ENCODE peak calls at places on chromosomes 12 and 14, in five cellular contexts. Q is HFF-Myc, R is posterior vena cava, W is thoracic aorta, M is fibroblast of the aortic adventitia. B is an unnamed sample.

GRCh38 chr14:58899317-58899713 is 261.6 kb downstream of the DACT1 start:
- DNase-seq in W (no peak), R (no peak), Q (no peak), M (peak; percentile 87), B (no peak)

GRCh38 chr12:126353604-126354003 is 1288.4 kb downstream of the AACS start:
- DNase-seq in W (no peak), R (no peak), Q (peak; percentile 47), M (peak; percentile 72), B (no peak)

GRCh38 chr12:89783321-89784060 is 74.9 kb upstream of the ATP2B1 start:
- DNase-seq in M (peak; percentile 59), Q (no peak), R (no peak), W (no peak), B (no peak)

GRCh38 chr14:89658977-89659670 is 242.1 kb upstream of the FOXN3 start:
- DNase-seq in Q (no peak), R (no peak), M (no peak), W (no peak), B (no peak)

GRCh38 chr12:49482095-49483051 is 56.5 kb upstream of the KCNH3 start:
- DNase-seq in M (no peak), W (no peak), Q (no peak), R (no peak), B (no peak)

GRCh38 chr12:55935742-55936151 is 4.8 kb downstream of the DGKA start:
- DNase-seq in Q (no peak), R (peak; percentile 84), M (no peak), W (no peak), B (no peak)

GRCh38 chr12:19970116-19970515 is 398.2 kb upstream of the PDE3A start:
- DNase-seq in Q (no peak), M (peak; percentile 87), W (no peak), R (no peak), B (no peak)

GRCh38 chr12:65499167-65499566 is 220.7 kb downstream of the MSRB3 start:
- DNase-seq in W (no peak), R (no peak), Q (no peak), M (no peak), B (no peak)

GRCh38 chr14:76946753-76947077 is 81.8 kb downstream of the IRF2BPL start:
- DNase-seq in Q (no peak), W (no peak), R (no peak), M (no peak), B (no peak)

GRCh38 chr12:6548556-6549378 is 7.1 kb downstream of the IFFO1 start:
- DNase-seq in R (no peak), M (peak; percentile 89), Q (no peak), W (no peak), B (no peak)

GRCh38 chr14:73462078-73462715 is 3.9 kb upstream of the NUMB start:
- DNase-seq in Q (no peak), W (no peak), R (no peak), M (peak; percentile 87), B (no peak)

GRCh38 chr12:92955997-92956663 is 27.0 kb upstream of the EEA1 start:
- DNase-seq in M (peak; percentile 95), Q (no peak), R (no peak), W (no peak), B (no peak)

GRCh38 chr12:91928501-91928900 is 217.1 kb downstream of the BTG1 start:
- DNase-seq in R (no peak), Q (no peak), M (no peak), W (no peak), B (no peak)

GRCh38 chr12:106758349-106758951 is 16.0 kb upstream of the RIC8B start:
- DNase-seq in Q (no peak), R (peak; percentile 66), M (no peak), W (no peak), B (no peak)

GRCh38 chr12:54605138-54605970 is 16.9 kb upstream of the PPP1R1A start:
- DNase-seq in R (no peak), Q (no peak), M (no peak), W (no peak), B (no peak)

GRCh38 chr14:41718477-41719166 is 111.9 kb downstream of the LRFN5 start:
- DNase-seq in R (no peak), Q (no peak), W (no peak), M (no peak), B (no peak)